ENCODE peak calls at places on chromosome 17, in eight cellular contexts. I is ACHN; M is fibroblast of pulmonary artery; L is hippocampal formation; F is stimulated activated CD4-positive, alpha-beta T cell treated with anti-CD3 and anti-CD28 coated beads, Interleukin-4, amount 100 ng/mL, for 24 hours; U is COLO829; J is CD8-positive, alpha-beta memory T cell; N is uterus. O is an unnamed sample.

GRCh38 chr17:82440991-82441627 is 9.4 kb downstream of the CYBC1 start:
- DNase-seq in L (no peak), U (no peak), J (no peak), F (no peak), N (no peak), M (peak; percentile 21), I (no peak), O (no peak)

GRCh38 chr17:74531231-74531761 is at the start of gene CD300LB:
- DNase-seq in F (peak; percentile 2), M (no peak), U (no peak), I (no peak), J (no peak), L (no peak), N (peak; percentile 4), O (no peak)

GRCh38 chr17:29140051-29140582 is 40.1 kb downstream of the MYO18A start:
- DNase-seq in L (peak; percentile 28), U (peak; percentile 45), N (peak; percentile 85), J (peak; percentile 74), F (peak; percentile 84), M (peak; percentile 58), I (peak; percentile 75), O (peak; percentile 85)

GRCh38 chr17:49454050-49454449 is 39.4 kb upstream of the PHB1 start:
- DNase-seq in F (no peak), I (no peak), M (peak; percentile 26), L (peak; percentile 24), N (no peak), J (no peak), U (peak; percentile 86), O (no peak)

GRCh38 chr17:43609613-43610385 is 51.9 kb downstream of the MEOX1 start:
- DNase-seq in L (no peak), F (no peak), U (no peak), N (no peak), M (peak; percentile 53), I (no peak), J (no peak), O (no peak)

GRCh38 chr17:56638536-56639177 is 45.2 kb downstream of the NOG start:
- DNase-seq in N (no peak), F (no peak), J (no peak), L (no peak), I (no peak), U (no peak), M (no peak), O (no peak)

GRCh38 chr17:81328489-81328888 is 33.4 kb upstream of the SLC38A10 start:
- DNase-seq in F (no peak), J (no peak), L (no peak), M (no peak), N (no peak), U (no peak), I (no peak), O (no peak)

GRCh38 chr17:58228679-58229078 is 9.6 kb upstream of the MKS1 start:
- DNase-seq in J (no peak), U (no peak), I (no peak), M (no peak), N (no peak), L (no peak), F (no peak), O (no peak)

GRCh38 chr17:7323731-7324437 is 5.3 kb downstream of the NEURL4 start:
- DNase-seq in I (no peak), L (no peak), J (peak; percentile 57), U (peak; percentile 51), N (no peak), M (peak; percentile 46), F (peak; percentile 66), O (no peak)

GRCh38 chr17:80007939-80008338 is 27.7 kb downstream of the TBC1D16 start:
- DNase-seq in N (no peak), J (no peak), F (no peak), M (no peak), U (no peak), I (no peak), L (no peak), O (no peak)

GRCh38 chr17:36094232-36094631 is 4.3 kb upstream of the CCL3 start:
- DNase-seq in J (no peak), I (no peak), N (no peak), M (no peak), F (no peak), U (no peak), L (no peak), O (no peak)

GRCh38 chr17:8664426-8665105 is 34.0 kb upstream of the MYH10 start:
- DNase-seq in U (no peak), F (no peak), I (no peak), J (no peak), M (no peak), L (no peak), N (no peak), O (no peak)

GRCh38 chr17:39782980-39783379 is 45.2 kb downstream of the GRB7 start:
- DNase-seq in U (no peak), M (peak; percentile 39), J (no peak), N (no peak), L (no peak), I (no peak), F (no peak), O (no peak)

GRCh38 chr17:74682028-74682427 is 30.7 kb downstream of the CD300LF start:
- DNase-seq in I (no peak), U (no peak), F (no peak), L (no peak), J (no peak), N (no peak), M (no peak), O (no peak)

GRCh38 chr17:58084317-58084981 is 1.2 kb downstream of the DYNLL2 start:
- DNase-seq in U (no peak), F (peak; percentile 52), J (peak; percentile 41), L (peak; percentile 24), M (peak; percentile 11), I (peak; percentile 51), N (peak; percentile 33), O (peak; percentile 75)

GRCh38 chr17:324151-324571 is 28.4 kb downstream of the RPH3AL start:
- DNase-seq in F (no peak), J (no peak), N (no peak), L (no peak), M (no peak), U (no peak), I (no peak), O (no peak)

GRCh38 chr17:6711681-6712057 is 1.5 kb downstream of the SLC13A5 start:
- DNase-seq in U (no peak), F (no peak), L (no peak), J (no peak), M (no peak), N (no peak), I (no peak), O (no peak)

GRCh38 chr17:80732268-80732667 is 187.6 kb downstream of the RPTOR start:
- DNase-seq in F (no peak), U (peak; percentile 58), N (no peak), J (no peak), M (no peak), L (no peak), I (no peak), O (no peak)

GRCh38 chr17:76502326-76503211 is 1.3 kb upstream of the RHBDF2 start:
- DNase-seq in M (no peak), N (no peak), U (no peak), F (no peak), I (no peak), L (no peak), J (no peak), O (no peak)

GRCh38 chr17:57285681-57286080 is 29.4 kb downstream of the MSI2 start:
- DNase-seq in M (no peak), J (no peak), L (no peak), F (no peak), I (no peak), U (no peak), N (no peak), O (no peak)

GRCh38 chr17:68863091-68863652 is 92.0 kb downstream of the ABCA8 start:
- DNase-seq in L (no peak), I (no peak), N (no peak), M (no peak), F (no peak), J (no peak), U (no peak), O (no peak)

GRCh38 chr17:40474419-40475002 is 26.9 kb downstream of the TNS4 start:
- DNase-seq in F (no peak), I (no peak), N (peak; percentile 62), U (no peak), J (no peak), M (no peak), L (no peak), O (no peak)

GRCh38 chr17:34711646-34712045 is 132.3 kb downstream of the TMEM132E start:
- DNase-seq in U (no peak), I (no peak), M (no peak), L (peak; percentile 7), F (no peak), J (no peak), N (no peak), O (no peak)

GRCh38 chr17:18984273-18985114 is 20.1 kb downstream of the FAM83G start:
- DNase-seq in M (no peak), N (no peak), F (no peak), L (no peak), U (no peak), J (no peak), I (no peak), O (no peak)

GRCh38 chr17:2688351-2689342 is 22.9 kb downstream of the CLUH start:
- DNase-seq in I (no peak), M (no peak), N (peak; percentile 31), J (no peak), F (no peak), U (no peak), L (no peak), O (peak; percentile 16)

GRCh38 chr17:42675984-42676423 is 790 bp downstream of the PLEKHH3 start:
- DNase-seq in L (no peak), I (peak; percentile 49), F (no peak), N (peak; percentile 54), M (peak; percentile 49), J (no peak), U (no peak), O (no peak)

GRCh38 chr17:43839670-43840101 is 6.7 kb upstream of the MPP3 start:
- DNase-seq in U (no peak), I (peak; percentile 24), L (no peak), J (no peak), N (no peak), M (no peak), F (no peak), O (no peak)

GRCh38 chr17:45848868-45849535 is 4.3 kb downstream of the SPPL2C start:
- DNase-seq in L (peak; percentile 53), U (no peak), F (no peak), J (no peak), M (no peak), N (no peak), I (no peak), O (no peak)

GRCh38 chr17:39700148-39700987 is 504 bp downstream of the ERBB2 start:
- DNase-seq in N (no peak), J (no peak), I (peak; percentile 37), M (peak; percentile 24), U (no peak), L (no peak), F (no peak), O (no peak)

GRCh38 chr17:78130439-78131101 is at the start of gene TMC8:
- DNase-seq in L (no peak), N (no peak), I (no peak), M (no peak), J (peak; percentile 79), U (no peak), F (peak; percentile 70), O (peak; percentile 97)

GRCh38 chr17:596763-597644 is 117.6 kb downstream of the VPS53 start:
- DNase-seq in F (peak; percentile 44), M (peak; percentile 59), N (no peak), L (no peak), J (no peak), I (no peak), U (peak; percentile 74), O (no peak)